ENCODE peak calls at places on chromosomes 5 and 9, in five cellular contexts. One of them, this sample, is unnamed.

GRCh38 chr9:136955202-136955942 is 3.3 kb downstream of the LCN12 start:
- DNase-seq in AG10803: no peak
- DNase-seq in OCI-LY7: no peak
- DNase-seq in BJ: no peak
- DNase-seq in pancreas: no peak
- DNase-seq in this sample: no peak

GRCh38 chr9:589723-590122 is 251.8 kb upstream of the DMRT1 start:
- DNase-seq in OCI-LY7: peak
- DNase-seq in BJ: peak
- DNase-seq in AG10803: peak
- DNase-seq in pancreas: no peak
- DNase-seq in this sample: peak

GRCh38 chr5:26148569-26149107 is 889.7 kb downstream of the CDH9 start:
- DNase-seq in AG10803: no peak
- DNase-seq in pancreas: no peak
- DNase-seq in BJ: no peak
- DNase-seq in OCI-LY7: no peak
- DNase-seq in this sample: no peak

GRCh38 chr9:75448955-75449354 is 360.6 kb downstream of the OSTF1 start:
- DNase-seq in AG10803: no peak
- DNase-seq in BJ: no peak
- DNase-seq in pancreas: no peak
- DNase-seq in OCI-LY7: no peak
- DNase-seq in this sample: no peak

GRCh38 chr9:100099722-100100042 is 639 bp downstream of the INVS start:
- DNase-seq in OCI-LY7: no peak
- DNase-seq in BJ: no peak
- DNase-seq in pancreas: no peak
- DNase-seq in AG10803: no peak
- DNase-seq in this sample: no peak

GRCh38 chr9:69173497-69173890 is 583 bp upstream of the TJP2 start:
- DNase-seq in OCI-LY7: no peak
- DNase-seq in pancreas: no peak
- DNase-seq in BJ: no peak
- DNase-seq in AG10803: no peak
- DNase-seq in this sample: no peak

GRCh38 chr5:76468625-76469410 is 65.7 kb downstream of the IQGAP2 start:
- DNase-seq in AG10803: no peak
- DNase-seq in OCI-LY7: no peak
- DNase-seq in BJ: no peak
- DNase-seq in pancreas: no peak
- DNase-seq in this sample: no peak

GRCh38 chr9:91734371-91734981 is 215.6 kb downstream of the ROR2 start:
- DNase-seq in AG10803: peak
- DNase-seq in BJ: no peak
- DNase-seq in pancreas: peak
- DNase-seq in OCI-LY7: peak
- DNase-seq in this sample: peak

GRCh38 chr9:131264231-131264630 is 12.1 kb downstream of the FAM78A start:
- DNase-seq in AG10803: no peak
- DNase-seq in pancreas: no peak
- DNase-seq in BJ: no peak
- DNase-seq in OCI-LY7: no peak
- DNase-seq in this sample: no peak

GRCh38 chr5:88707216-88707965 is 175.6 kb downstream of the MEF2C start:
- DNase-seq in OCI-LY7: no peak
- DNase-seq in AG10803: peak
- DNase-seq in pancreas: no peak
- DNase-seq in BJ: no peak
- DNase-seq in this sample: no peak

GRCh38 chr5:133993152-133993548 is 11.6 kb downstream of the VDAC1 start:
- DNase-seq in BJ: peak
- DNase-seq in OCI-LY7: no peak
- DNase-seq in pancreas: no peak
- DNase-seq in AG10803: peak
- DNase-seq in this sample: peak

GRCh38 chr5:166834246-166834645 is 1457.2 kb upstream of the WWC1 start:
- DNase-seq in AG10803: no peak
- DNase-seq in OCI-LY7: no peak
- DNase-seq in pancreas: no peak
- DNase-seq in BJ: no peak
- DNase-seq in this sample: peak

GRCh38 chr5:91219141-91219802 is 163.8 kb downstream of the ARRDC3 start:
- DNase-seq in pancreas: no peak
- DNase-seq in OCI-LY7: no peak
- DNase-seq in BJ: peak
- DNase-seq in AG10803: peak
- DNase-seq in this sample: peak

GRCh38 chr9:35579130-35579529 is 25.9 kb upstream of the TESK1 start:
- DNase-seq in pancreas: no peak
- DNase-seq in AG10803: no peak
- DNase-seq in BJ: no peak
- DNase-seq in OCI-LY7: no peak
- DNase-seq in this sample: peak

GRCh38 chr5:16742938-16743337 is 126.1 kb upstream of the RETREG1 start:
- DNase-seq in AG10803: no peak
- DNase-seq in OCI-LY7: no peak
- DNase-seq in BJ: no peak
- DNase-seq in pancreas: no peak
- DNase-seq in this sample: no peak

GRCh38 chr5:10227396-10227795 is 22.3 kb downstream of the ATPSCKMT start:
- DNase-seq in BJ: no peak
- DNase-seq in OCI-LY7: no peak
- DNase-seq in AG10803: peak
- DNase-seq in pancreas: no peak
- DNase-seq in this sample: peak

GRCh38 chr5:172442592-172442991 is 11.7 kb downstream of the SH3PXD2B start:
- DNase-seq in AG10803: peak
- DNase-seq in BJ: no peak
- DNase-seq in OCI-LY7: no peak
- DNase-seq in pancreas: no peak
- DNase-seq in this sample: peak

GRCh38 chr9:131593936-131594665 is 48.8 kb downstream of the PRRT1B start:
- DNase-seq in OCI-LY7: no peak
- DNase-seq in pancreas: no peak
- DNase-seq in BJ: no peak
- DNase-seq in AG10803: no peak
- DNase-seq in this sample: no peak

GRCh38 chr9:85290019-85290418 is 451.7 kb downstream of the AGTPBP1 start:
- DNase-seq in OCI-LY7: no peak
- DNase-seq in BJ: no peak
- DNase-seq in AG10803: no peak
- DNase-seq in pancreas: no peak
- DNase-seq in this sample: no peak

GRCh38 chr9:87148391-87149237 is 201.3 kb upstream of the GAS1 start:
- DNase-seq in pancreas: peak
- DNase-seq in BJ: peak
- DNase-seq in AG10803: peak
- DNase-seq in OCI-LY7: no peak
- DNase-seq in this sample: peak

GRCh38 chr5:92391-93220 is 638 bp downstream of the PLEKHG4B start:
- DNase-seq in AG10803: no peak
- DNase-seq in BJ: no peak
- DNase-seq in OCI-LY7: no peak
- DNase-seq in pancreas: no peak
- DNase-seq in this sample: no peak

GRCh38 chr5:100706796-100707195 is 171.6 kb downstream of the FAM174A start:
- DNase-seq in BJ: no peak
- DNase-seq in pancreas: no peak
- DNase-seq in AG10803: peak
- DNase-seq in OCI-LY7: peak
- DNase-seq in this sample: peak

GRCh38 chr9:93904649-93905472 is 50.3 kb downstream of the BARX1 start:
- DNase-seq in BJ: no peak
- DNase-seq in pancreas: no peak
- DNase-seq in OCI-LY7: no peak
- DNase-seq in AG10803: no peak
- DNase-seq in this sample: no peak

GRCh38 chr9:130209422-130209821 is 37.2 kb downstream of the NCS1 start:
- DNase-seq in BJ: no peak
- DNase-seq in pancreas: no peak
- DNase-seq in OCI-LY7: no peak
- DNase-seq in AG10803: no peak
- DNase-seq in this sample: no peak
- H3K4me3 ChIP-seq in BJ: no peak
- H3K4me3 ChIP-seq in pancreas: no peak
- H3K4me3 ChIP-seq in OCI-LY7: no peak
- H3K4me3 ChIP-seq in AG10803: no peak
- H3K4me3 ChIP-seq in this sample: no peak

GRCh38 chr5:123037104-123037418 is 536 bp upstream of the PPIC start:
- DNase-seq in AG10803: no peak
- DNase-seq in pancreas: no peak
- DNase-seq in OCI-LY7: no peak
- DNase-seq in BJ: no peak
- DNase-seq in this sample: no peak

GRCh38 chr5:123035950-123036390 is 555 bp downstream of the PPIC start:
- DNase-seq in OCI-LY7: no peak
- DNase-seq in BJ: no peak
- DNase-seq in AG10803: peak
- DNase-seq in pancreas: peak
- DNase-seq in this sample: peak

GRCh38 chr5:123033157-123033671 is 3.3 kb downstream of the PPIC start:
- DNase-seq in pancreas: no peak
- DNase-seq in AG10803: no peak
- DNase-seq in OCI-LY7: no peak
- DNase-seq in BJ: no peak
- DNase-seq in this sample: no peak

GRCh38 chr5:123036391-123037103 is at the start of gene PPIC:
- DNase-seq in pancreas: peak
- DNase-seq in OCI-LY7: no peak
- DNase-seq in BJ: peak
- DNase-seq in AG10803: peak
- DNase-seq in this sample: peak

GRCh38 chr5:123035320-123035949 is 1.1 kb downstream of the PPIC start:
- DNase-seq in pancreas: peak
- DNase-seq in OCI-LY7: no peak
- DNase-seq in AG10803: peak
- DNase-seq in BJ: no peak
- DNase-seq in this sample: peak
- H3K4me3 ChIP-seq in pancreas: peak
- H3K4me3 ChIP-seq in OCI-LY7: no peak
- H3K4me3 ChIP-seq in AG10803: peak
- H3K4me3 ChIP-seq in BJ: peak
- H3K4me3 ChIP-seq in this sample: peak

GRCh38 chr5:150757087-150757649 is 1.6 kb downstream of the DCTN4 start:
- DNase-seq in OCI-LY7: no peak
- DNase-seq in AG10803: no peak
- DNase-seq in pancreas: no peak
- DNase-seq in BJ: no peak
- DNase-seq in this sample: peak
- H3K4me3 ChIP-seq in OCI-LY7: peak
- H3K4me3 ChIP-seq in AG10803: peak
- H3K4me3 ChIP-seq in pancreas: peak
- H3K4me3 ChIP-seq in BJ: peak
- H3K4me3 ChIP-seq in this sample: peak

DNA sequence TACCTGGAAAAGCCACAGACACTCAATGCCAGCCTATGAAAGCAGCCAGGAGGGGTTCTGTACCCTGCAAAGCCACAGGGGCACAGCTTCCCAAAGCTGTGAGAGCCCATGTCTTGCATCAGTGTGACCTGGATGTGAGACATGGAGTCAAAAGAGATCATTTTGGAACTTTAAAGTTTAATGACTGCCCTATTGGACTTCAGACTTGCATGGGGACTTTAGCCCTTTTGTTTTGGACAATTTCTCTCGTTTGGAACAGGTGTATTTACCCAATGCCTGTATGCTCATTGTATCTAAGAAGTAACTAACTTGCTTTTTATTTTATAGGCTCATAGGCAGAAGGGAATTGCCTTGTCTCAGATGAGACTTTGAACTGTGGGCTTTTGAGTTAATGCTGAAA is 244.9 kb upstream of the TYRP1 start:
- DNase-seq in pancreas: no peak
- DNase-seq in AG10803: no peak
- DNase-seq in BJ: no peak
- DNase-seq in OCI-LY7: no peak
- DNase-seq in this sample: no peak
- H3K4me3 ChIP-seq in pancreas: no peak
- H3K4me3 ChIP-seq in AG10803: no peak
- H3K4me3 ChIP-seq in BJ: no peak
- H3K4me3 ChIP-seq in OCI-LY7: no peak
- H3K4me3 ChIP-seq in this sample: no peak

DNA sequence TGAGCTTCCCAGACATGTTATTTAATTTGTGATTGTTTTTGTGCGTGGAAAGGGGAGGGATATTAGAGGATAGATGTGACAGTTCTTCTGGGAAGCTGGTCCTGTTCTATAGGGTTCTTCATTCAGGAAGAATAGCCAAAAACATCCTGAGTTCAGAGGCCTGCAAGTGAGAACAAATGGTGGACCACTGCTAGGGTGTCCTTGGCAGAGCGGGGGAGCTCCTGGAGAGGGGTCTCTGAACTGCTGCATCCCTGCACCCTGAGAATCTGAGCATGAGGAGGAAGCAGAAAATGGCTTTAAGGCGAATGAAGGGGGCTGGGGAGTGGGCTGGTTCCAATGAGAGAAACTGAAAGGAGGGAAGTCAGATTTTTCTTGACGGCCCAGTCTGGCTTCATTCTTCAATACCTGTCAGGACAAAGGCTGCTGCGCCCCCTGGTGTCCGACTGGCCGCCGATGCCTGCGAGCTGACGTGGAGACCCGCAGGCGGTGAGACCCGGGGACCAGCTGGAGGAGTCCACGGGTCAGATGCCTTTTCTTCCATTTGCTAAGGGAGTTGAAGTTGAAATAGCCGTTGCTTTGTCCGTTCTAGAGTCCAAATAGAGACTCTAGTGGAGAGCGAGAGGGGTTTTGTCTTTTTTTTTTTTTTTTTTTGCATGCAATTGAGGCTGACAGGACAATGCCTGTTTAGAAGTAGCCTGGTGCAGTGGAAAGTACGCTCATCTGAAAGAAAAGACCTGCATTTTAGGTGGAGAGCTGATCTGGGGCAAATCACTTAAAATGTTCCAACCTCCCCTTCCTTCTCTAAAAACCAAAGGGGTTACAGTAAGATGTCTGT is 39.5 kb upstream of the NFIB start:
- DNase-seq in AG10803: peak
- DNase-seq in pancreas: peak
- DNase-seq in OCI-LY7: peak
- DNase-seq in BJ: no peak
- DNase-seq in this sample: peak
- H3K4me3 ChIP-seq in AG10803: no peak
- H3K4me3 ChIP-seq in pancreas: peak
- H3K4me3 ChIP-seq in OCI-LY7: no peak
- H3K4me3 ChIP-seq in BJ: no peak
- H3K4me3 ChIP-seq in this sample: no peak

DNA sequence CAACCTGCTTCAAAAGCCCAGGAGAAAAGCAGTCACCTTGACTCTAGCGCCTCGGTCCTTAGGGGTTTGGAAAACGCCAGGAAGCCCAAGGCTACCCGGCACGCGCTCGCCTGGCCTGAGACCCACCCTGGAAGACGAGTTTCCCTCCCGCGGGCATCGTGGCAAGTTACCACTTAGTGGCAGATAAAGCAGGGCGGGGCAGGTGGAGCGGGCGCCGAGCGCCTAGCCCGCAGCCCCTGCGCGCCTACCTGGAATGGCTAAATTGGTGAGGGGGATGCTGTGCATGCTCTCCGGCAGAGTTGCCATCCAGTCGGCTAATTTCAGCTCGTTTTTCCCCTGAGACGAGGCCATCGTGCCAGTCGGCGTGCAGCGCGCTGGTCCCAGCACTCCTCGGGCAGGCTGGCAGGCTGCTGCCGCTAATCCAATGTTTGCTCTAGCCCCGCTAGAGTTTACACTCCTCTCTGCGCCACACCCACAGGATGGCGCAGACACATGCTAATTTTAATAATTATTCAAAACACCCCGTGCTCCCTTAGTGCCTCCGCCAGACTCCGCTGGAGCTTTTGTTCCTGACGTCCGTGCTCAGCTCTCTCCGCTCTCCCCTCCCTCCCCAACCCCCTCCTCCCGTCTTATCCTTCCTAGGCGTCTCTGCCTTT is at the start of gene PLCXD3:
- DNase-seq in BJ: no peak
- DNase-seq in AG10803: no peak
- DNase-seq in pancreas: peak
- DNase-seq in OCI-LY7: no peak
- DNase-seq in this sample: no peak
- H3K4me3 ChIP-seq in BJ: peak
- H3K4me3 ChIP-seq in AG10803: no peak
- H3K4me3 ChIP-seq in pancreas: peak
- H3K4me3 ChIP-seq in OCI-LY7: no peak
- H3K4me3 ChIP-seq in this sample: peak